ENCODE peak calls at places on chromosomes 6 and 20, in nine cellular contexts. A, J, F, T, E, K, Z, M and H are unnamed samples.

GRCh38 chr20:58192567-58192966 is 35.9 kb downstream of the ANKRD60 start:
- DNase-seq in A (no peak), J (no peak), F (no peak), T (peak), E (peak), K (no peak), Z (no peak), M (no peak), H (no peak)

GRCh38 chr20:50450961-50451752 is 59.0 kb upstream of the PTPN1 start:
- DNase-seq in A (no peak), J (peak), F (peak), T (peak), E (no peak), K (peak), Z (peak), M (no peak), H (peak)

GRCh38 chr20:44151621-44152416 is 35.2 kb downstream of the JPH2 start:
- DNase-seq in A (no peak), J (peak), F (no peak), T (no peak), E (no peak), K (no peak), Z (no peak), M (no peak), H (no peak)

GRCh38 chr20:4449977-4450715 is 271.6 kb upstream of the PRND start:
- DNase-seq in A (no peak), J (no peak), F (peak), T (no peak), E (no peak), K (no peak), Z (peak), M (no peak), H (no peak)

GRCh38 chr6:107354470-107354869 is 104.9 kb downstream of the PDSS2 start:
- DNase-seq in A (no peak), J (no peak), F (no peak), T (no peak), E (no peak), K (no peak), Z (no peak), M (no peak), H (no peak)

GRCh38 chr6:32941412-32941784 is 570 bp upstream of the HLA-DMB start:
- DNase-seq in A (no peak), J (no peak), F (no peak), T (peak), E (peak), K (peak), Z (no peak), M (peak), H (peak)

GRCh38 chr20:32789896-32790750 is 27.9 kb downstream of the DNMT3B start:
- DNase-seq in A (peak), J (peak), F (peak), T (peak), E (peak), K (peak), Z (peak), M (peak), H (peak)

GRCh38 chr20:39936401-39936800 is 752.6 kb downstream of the MAFB start:
- DNase-seq in A (no peak), J (no peak), F (no peak), T (no peak), E (no peak), K (no peak), Z (no peak), M (no peak), H (no peak)

GRCh38 chr20:20568604-20569205 is 143.7 kb downstream of the RALGAPA2 start:
- DNase-seq in A (peak), J (no peak), F (peak), T (peak), E (no peak), K (peak), Z (peak), M (peak), H (no peak)

GRCh38 chr6:132812255-132812732 is 2.1 kb upstream of the RPS12 start:
- DNase-seq in A (no peak), J (no peak), F (peak), T (no peak), E (no peak), K (peak), Z (no peak), M (peak), H (no peak)

GRCh38 chr6:131819507-131820228 is 11.8 kb downstream of the ENPP1 start:
- DNase-seq in A (peak), J (no peak), F (peak), T (no peak), E (no peak), K (no peak), Z (no peak), M (no peak), H (no peak)

GRCh38 chr6:37983720-37984501 is 164.4 kb downstream of the ZFAND3 start:
- DNase-seq in A (no peak), J (no peak), F (no peak), T (no peak), E (no peak), K (peak), Z (no peak), M (no peak), H (no peak)

GRCh38 chr6:16336056-16336810 is 97.8 kb downstream of the GMPR start:
- DNase-seq in A (no peak), J (no peak), F (no peak), T (no peak), E (no peak), K (no peak), Z (no peak), M (no peak), H (no peak)

GRCh38 chr20:50240092-50240491 is 49.5 kb downstream of the CEBPB start:
- DNase-seq in A (no peak), J (no peak), F (no peak), T (no peak), E (no peak), K (no peak), Z (no peak), M (no peak), H (no peak)

GRCh38 chr6:138289739-138290138 is 71.4 kb upstream of the PBOV1 start:
- DNase-seq in A (no peak), J (no peak), F (no peak), T (no peak), E (no peak), K (peak), Z (peak), M (peak), H (no peak)

GRCh38 chr6:4349323-4349722 is 213.9 kb upstream of the ECI2 start:
- DNase-seq in A (no peak), J (no peak), F (no peak), T (no peak), E (no peak), K (no peak), Z (no peak), M (no peak), H (no peak)

GRCh38 chr6:46103437-46103836 is 26.4 kb upstream of the ENPP4 start:
- DNase-seq in A (no peak), J (no peak), F (no peak), T (no peak), E (no peak), K (no peak), Z (no peak), M (peak), H (no peak)